ENCODE peak calls at places on chromosome 17, in six cellular contexts. One of them, this sample, is unnamed.

GRCh38 chr17:4748687-4749086 is 9.0 kb upstream of the CXCL16 start:
- DNase-seq in left cardiac atrium: no peak
- DNase-seq in DMS79 treated with DMSO at 0.1 percent for 48 hours: no peak
- DNase-seq in LoVo: no peak
- DNase-seq in KBM-7: no peak
- DNase-seq in activated CD8-positive, alpha-beta memory T cell treated with anti-CD3 and anti-CD28 coated beads for 4 hours: no peak
- DNase-seq in this sample: no peak

GRCh38 chr17:71287246-71287828 is 833.5 kb upstream of the SOX9 start:
- DNase-seq in left cardiac atrium: no peak
- DNase-seq in DMS79 treated with DMSO at 0.1 percent for 48 hours: peak; percentile 0
- DNase-seq in LoVo: no peak
- DNase-seq in KBM-7: no peak
- DNase-seq in activated CD8-positive, alpha-beta memory T cell treated with anti-CD3 and anti-CD28 coated beads for 4 hours: no peak
- DNase-seq in this sample: no peak

GRCh38 chr17:12022310-12022709 is 1.6 kb downstream of the MAP2K4 start:
- DNase-seq in left cardiac atrium: no peak
- DNase-seq in DMS79 treated with DMSO at 0.1 percent for 48 hours: no peak
- DNase-seq in LoVo: no peak
- DNase-seq in KBM-7: no peak
- DNase-seq in activated CD8-positive, alpha-beta memory T cell treated with anti-CD3 and anti-CD28 coated beads for 4 hours: no peak
- DNase-seq in this sample: no peak

GRCh38 chr17:8753976-8754440 is 4.3 kb downstream of the SPDYE4 start:
- DNase-seq in left cardiac atrium: no peak
- DNase-seq in DMS79 treated with DMSO at 0.1 percent for 48 hours: no peak
- DNase-seq in LoVo: peak; percentile 20
- DNase-seq in KBM-7: peak; percentile 51
- DNase-seq in activated CD8-positive, alpha-beta memory T cell treated with anti-CD3 and anti-CD28 coated beads for 4 hours: no peak
- DNase-seq in this sample: peak; percentile 59

GRCh38 chr17:38743556-38744171 is 4.5 kb downstream of the PCGF2 start:
- DNase-seq in left cardiac atrium: no peak
- DNase-seq in DMS79 treated with DMSO at 0.1 percent for 48 hours: peak; percentile 32
- DNase-seq in LoVo: no peak
- DNase-seq in KBM-7: no peak
- DNase-seq in activated CD8-positive, alpha-beta memory T cell treated with anti-CD3 and anti-CD28 coated beads for 4 hours: no peak
- DNase-seq in this sample: no peak

GRCh38 chr17:40903129-40903847 is 18.2 kb upstream of the KRT20 start:
- DNase-seq in left cardiac atrium: no peak
- DNase-seq in DMS79 treated with DMSO at 0.1 percent for 48 hours: peak; percentile 72
- DNase-seq in LoVo: peak; percentile 89
- DNase-seq in KBM-7: no peak
- DNase-seq in activated CD8-positive, alpha-beta memory T cell treated with anti-CD3 and anti-CD28 coated beads for 4 hours: no peak
- DNase-seq in this sample: peak; percentile 52

GRCh38 chr17:28944862-28945741 is 6.2 kb downstream of the PHF12 start:
- DNase-seq in left cardiac atrium: no peak
- DNase-seq in DMS79 treated with DMSO at 0.1 percent for 48 hours: no peak
- DNase-seq in LoVo: no peak
- DNase-seq in KBM-7: no peak
- DNase-seq in activated CD8-positive, alpha-beta memory T cell treated with anti-CD3 and anti-CD28 coated beads for 4 hours: no peak
- DNase-seq in this sample: no peak

GRCh38 chr17:47696717-47697642 is 3.0 kb downstream of the TBKBP1 start:
- DNase-seq in left cardiac atrium: no peak
- DNase-seq in DMS79 treated with DMSO at 0.1 percent for 48 hours: no peak
- DNase-seq in LoVo: no peak
- DNase-seq in KBM-7: no peak
- DNase-seq in activated CD8-positive, alpha-beta memory T cell treated with anti-CD3 and anti-CD28 coated beads for 4 hours: no peak
- DNase-seq in this sample: no peak

GRCh38 chr17:60391419-60392041 is 403 bp downstream of the USP32 start:
- DNase-seq in left cardiac atrium: no peak
- DNase-seq in DMS79 treated with DMSO at 0.1 percent for 48 hours: peak; percentile 52
- DNase-seq in LoVo: no peak
- DNase-seq in KBM-7: peak; percentile 56
- DNase-seq in activated CD8-positive, alpha-beta memory T cell treated with anti-CD3 and anti-CD28 coated beads for 4 hours: no peak
- DNase-seq in this sample: no peak

This sample was measured in OCI-M1.